ENCODE peak calls at places on chromosome 20, in four cellular contexts. One of them, this sample, is unnamed.
A peak's percentile ranks its signal among the peaks of the same experiment; 100 is the strongest.

GRCh38 chr20:16446246-16446645 is 127.0 kb downstream of the KIF16B start:
- DNase-seq in neural progenitor cell: no peak
- DNase-seq in H9: no peak
- DNase-seq in mammary epithelial cell: no peak
- DNase-seq in this sample: no peak

GRCh38 chr20:13277663-13278295 is 56.7 kb downstream of the ISM1 start:
- DNase-seq in neural progenitor cell: no peak
- DNase-seq in H9: no peak
- DNase-seq in mammary epithelial cell: no peak
- DNase-seq in this sample: no peak

GRCh38 chr20:46520976-46521579 is 7.7 kb upstream of the ZNF334 start:
- DNase-seq in neural progenitor cell: peak; percentile 83
- DNase-seq in H9: peak; percentile 88
- DNase-seq in mammary epithelial cell: peak; percentile 42
- DNase-seq in this sample: peak; percentile 83

GRCh38 chr20:53957421-53958172 is 112.8 kb downstream of the BCAS1 start:
- DNase-seq in neural progenitor cell: no peak
- DNase-seq in H9: no peak
- DNase-seq in mammary epithelial cell: no peak
- DNase-seq in this sample: no peak

GRCh38 chr20:53529658-53530057 is 64.0 kb downstream of the ZNF217 start:
- DNase-seq in neural progenitor cell: no peak
- DNase-seq in H9: no peak
- DNase-seq in mammary epithelial cell: no peak
- DNase-seq in this sample: no peak

GRCh38 chr20:41249371-41249770 is 68.2 kb downstream of the ZHX3 start:
- DNase-seq in neural progenitor cell: peak; percentile 19
- DNase-seq in H9: no peak
- DNase-seq in mammary epithelial cell: peak; percentile 78
- DNase-seq in this sample: no peak

GRCh38 chr20:52814371-52814770 is 157.8 kb upstream of the TSHZ2 start:
- DNase-seq in neural progenitor cell: no peak
- DNase-seq in H9: no peak
- DNase-seq in mammary epithelial cell: no peak
- DNase-seq in this sample: no peak

GRCh38 chr20:58623579-58624473 is 27.3 kb upstream of the STX16 start:
- DNase-seq in neural progenitor cell: no peak
- DNase-seq in H9: no peak
- DNase-seq in mammary epithelial cell: peak; percentile 92
- DNase-seq in this sample: no peak

GRCh38 chr20:4788314-4788713 is 66.6 kb downstream of the PRND start:
- DNase-seq in neural progenitor cell: no peak
- DNase-seq in H9: no peak
- DNase-seq in mammary epithelial cell: no peak
- DNase-seq in this sample: no peak

GRCh38 chr20:44642203-44643153 is 9.0 kb downstream of the ADA start:
- DNase-seq in neural progenitor cell: peak; percentile 29
- DNase-seq in H9: peak; percentile 79
- DNase-seq in mammary epithelial cell: peak; percentile 82
- DNase-seq in this sample: no peak

GRCh38 chr20:3194617-3195280 is 9.7 kb downstream of the DDRGK1 start:
- DNase-seq in neural progenitor cell: no peak
- DNase-seq in H9: no peak
- DNase-seq in mammary epithelial cell: no peak
- DNase-seq in this sample: no peak

GRCh38 chr20:18628330-18628941 is 40.6 kb downstream of the DTD1 start:
- DNase-seq in neural progenitor cell: peak; percentile 51
- DNase-seq in H9: peak; percentile 78
- DNase-seq in mammary epithelial cell: peak; percentile 8
- DNase-seq in this sample: peak; percentile 49

GRCh38 chr20:3744806-3745685 is 12.6 kb downstream of the HSPA12B start:
- DNase-seq in neural progenitor cell: peak; percentile 95
- DNase-seq in H9: peak; percentile 98
- DNase-seq in mammary epithelial cell: peak; percentile 77
- DNase-seq in this sample: peak; percentile 92

GRCh38 chr20:54208492-54209044 is 681 bp downstream of the PFDN4 start:
- DNase-seq in neural progenitor cell: peak; percentile 38
- DNase-seq in H9: no peak
- DNase-seq in mammary epithelial cell: peak; percentile 65
- DNase-seq in this sample: peak; percentile 70

GRCh38 chr20:10949930-10950783 is 276.4 kb upstream of the JAG1 start:
- DNase-seq in neural progenitor cell: no peak
- DNase-seq in H9: no peak
- DNase-seq in mammary epithelial cell: no peak
- DNase-seq in this sample: no peak

GRCh38 chr20:46698788-46699187 is 9.5 kb upstream of the TP53RK start:
- DNase-seq in neural progenitor cell: no peak
- DNase-seq in H9: no peak
- DNase-seq in mammary epithelial cell: no peak
- DNase-seq in this sample: no peak

GRCh38 chr20:50447817-50448216 is 62.4 kb upstream of the PTPN1 start:
- DNase-seq in neural progenitor cell: no peak
- DNase-seq in H9: no peak
- DNase-seq in mammary epithelial cell: no peak
- DNase-seq in this sample: no peak

GRCh38 chr20:16001286-16001685 is 572.0 kb downstream of the KIF16B start:
- DNase-seq in neural progenitor cell: no peak
- DNase-seq in H9: no peak
- DNase-seq in mammary epithelial cell: no peak
- DNase-seq in this sample: no peak

GRCh38 chr20:2692036-2692885 is at the start of gene EBF4:
- DNase-seq in neural progenitor cell: peak; percentile 78
- DNase-seq in H9: peak; percentile 52
- DNase-seq in mammary epithelial cell: peak; percentile 7
- DNase-seq in this sample: no peak

GRCh38 chr20:44644384-44645131 is 6.9 kb downstream of the ADA start:
- DNase-seq in neural progenitor cell: no peak
- DNase-seq in H9: no peak
- DNase-seq in mammary epithelial cell: no peak
- DNase-seq in this sample: peak; percentile 54

GRCh38 chr20:41136336-41136694 is 1.0 kb upstream of the PLCG1 start:
- DNase-seq in neural progenitor cell: no peak
- DNase-seq in H9: no peak
- DNase-seq in mammary epithelial cell: no peak
- DNase-seq in this sample: peak; percentile 55

GRCh38 chr20:47359533-47360206 is 3.2 kb upstream of the ZMYND8 start:
- DNase-seq in neural progenitor cell: no peak
- DNase-seq in H9: no peak
- DNase-seq in mammary epithelial cell: no peak
- DNase-seq in this sample: peak; percentile 50

GRCh38 chr20:58495623-58496428 is 19.4 kb downstream of the APCDD1L start:
- DNase-seq in neural progenitor cell: no peak
- DNase-seq in H9: peak; percentile 0
- DNase-seq in mammary epithelial cell: no peak
- DNase-seq in this sample: no peak

GRCh38 chr20:52572687-52573086 is 381.1 kb upstream of the ZFP64 start:
- DNase-seq in neural progenitor cell: no peak
- DNase-seq in H9: no peak
- DNase-seq in mammary epithelial cell: no peak
- DNase-seq in this sample: no peak

GRCh38 chr20:47011984-47012383 is 117.3 kb downstream of the EYA2 start:
- DNase-seq in neural progenitor cell: no peak
- DNase-seq in H9: no peak
- DNase-seq in mammary epithelial cell: no peak
- DNase-seq in this sample: no peak

GRCh38 chr20:22805219-22805618 is 220.8 kb upstream of the FOXA2 start:
- DNase-seq in neural progenitor cell: no peak
- DNase-seq in H9: peak; percentile 40
- DNase-seq in mammary epithelial cell: peak; percentile 89
- DNase-seq in this sample: no peak

GRCh38 chr20:22861231-22861980 is 173.7 kb upstream of the SSTR4 start:
- DNase-seq in neural progenitor cell: no peak
- DNase-seq in H9: no peak
- DNase-seq in mammary epithelial cell: no peak
- DNase-seq in this sample: no peak

GRCh38 chr20:44012466-44013226 is 98.0 kb downstream of the TOX2 start:
- DNase-seq in neural progenitor cell: no peak
- DNase-seq in H9: peak; percentile 5
- DNase-seq in mammary epithelial cell: no peak
- DNase-seq in this sample: no peak

GRCh38 chr20:53869466-53870258 is 200.7 kb downstream of the BCAS1 start:
- DNase-seq in neural progenitor cell: peak; percentile 87
- DNase-seq in H9: peak; percentile 80
- DNase-seq in mammary epithelial cell: peak; percentile 81
- DNase-seq in this sample: peak; percentile 70

GRCh38 chr20:48026981-48027592 is 241.8 kb upstream of the SULF2 start:
- DNase-seq in neural progenitor cell: no peak
- DNase-seq in H9: no peak
- DNase-seq in mammary epithelial cell: no peak
- DNase-seq in this sample: no peak

GRCh38 chr20:44761423-44761822 is 15.8 kb downstream of the KCNK15 start:
- DNase-seq in neural progenitor cell: no peak
- DNase-seq in H9: no peak
- DNase-seq in mammary epithelial cell: no peak
- DNase-seq in this sample: no peak

GRCh38 chr20:50130995-50131394 is 18.0 kb upstream of the UBE2V1 start:
- DNase-seq in neural progenitor cell: no peak
- DNase-seq in H9: no peak
- DNase-seq in mammary epithelial cell: no peak
- DNase-seq in this sample: no peak

GRCh38 chr20:31857861-31858835 is 12.2 kb downstream of the DUSP15 start:
- DNase-seq in neural progenitor cell: no peak
- DNase-seq in H9: no peak
- DNase-seq in mammary epithelial cell: no peak
- DNase-seq in this sample: no peak

GRCh38 chr20:40512567-40512966 is 176.5 kb downstream of the MAFB start:
- DNase-seq in neural progenitor cell: no peak
- DNase-seq in H9: no peak
- DNase-seq in mammary epithelial cell: no peak
- DNase-seq in this sample: no peak

GRCh38 chr20:63885264-63886053 is 9.5 kb upstream of the DNAJC5 start:
- DNase-seq in neural progenitor cell: no peak
- DNase-seq in H9: no peak
- DNase-seq in mammary epithelial cell: peak; percentile 52
- DNase-seq in this sample: no peak

GRCh38 chr20:36825374-36826104 is 50.4 kb upstream of the TLDC2 start:
- DNase-seq in neural progenitor cell: peak; percentile 34
- DNase-seq in H9: no peak
- DNase-seq in mammary epithelial cell: no peak
- DNase-seq in this sample: no peak
- H4K20me1 ChIP-seq in neural progenitor cell: no peaks in the 10 kb centered on the region
- H4K20me1 ChIP-seq in H9: no peaks in the 10 kb centered on the region
- H4K20me1 ChIP-seq in mammary epithelial cell: no peaks in the 10 kb centered on the region
- H4K20me1 ChIP-seq in this sample: peaks cover 3% of the 10 kb centered on the region

GRCh38 chr20:34704177-34705007 is at the start of gene TP53INP2:
- DNase-seq in neural progenitor cell: peak; percentile 95
- DNase-seq in H9: peak; percentile 93
- DNase-seq in mammary epithelial cell: peak; percentile 69
- DNase-seq in this sample: peak; percentile 95

GRCh38 chr20:34705008-34705382 is 851 bp downstream of the TP53INP2 start:
- DNase-seq in neural progenitor cell: peak; percentile 6
- DNase-seq in H9: no peak
- DNase-seq in mammary epithelial cell: no peak
- DNase-seq in this sample: peak; percentile 65

GRCh38 chr20:34703573-34704176 is 469 bp upstream of the TP53INP2 start:
- DNase-seq in neural progenitor cell: peak; percentile 33
- DNase-seq in H9: no peak
- DNase-seq in mammary epithelial cell: peak; percentile 40
- DNase-seq in this sample: peak; percentile 59

GRCh38 chr20:34701405-34702085 is 2.6 kb upstream of the TP53INP2 start:
- DNase-seq in neural progenitor cell: no peak
- DNase-seq in H9: no peak
- DNase-seq in mammary epithelial cell: no peak
- DNase-seq in this sample: no peak

DNA sequence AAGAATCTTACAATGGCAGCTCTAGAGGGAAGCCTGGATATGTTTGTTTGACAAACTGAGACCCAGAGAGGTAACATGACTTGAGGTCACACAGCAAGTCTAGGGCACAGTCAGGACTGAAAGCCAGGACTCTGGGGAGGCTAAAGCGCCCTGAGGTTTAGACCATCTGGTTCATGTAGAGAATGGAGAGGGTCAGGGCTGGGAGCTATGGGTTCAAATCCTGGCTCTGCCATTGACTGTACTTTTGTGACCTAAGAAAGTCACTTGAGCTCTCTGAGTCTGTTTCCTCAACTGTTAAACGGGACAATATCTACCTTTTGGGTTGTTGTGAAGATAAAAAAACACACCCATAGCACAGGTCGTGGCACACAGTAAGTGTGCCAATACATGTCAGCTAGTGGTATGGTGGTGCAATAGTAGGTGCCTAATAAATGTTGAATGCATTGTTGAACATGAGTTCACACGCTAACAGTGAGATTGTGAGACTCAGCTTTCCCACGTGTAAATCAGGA is 1.0 kb upstream of the TP53INP2 start:
- DNase-seq in neural progenitor cell: no peak
- DNase-seq in H9: no peak
- DNase-seq in mammary epithelial cell: no peak
- DNase-seq in this sample: no peak
- H3K9ac ChIP-seq in neural progenitor cell: no peak overlapping the region
- H3K9ac ChIP-seq in H9: no peak overlapping the region
- H3K9ac ChIP-seq in mammary epithelial cell: peak overlapping the region; percentile 59
- H3K9ac ChIP-seq in this sample: peak overlapping the region; percentile 76

GRCh38 chr20:33545763-33546162 is 55.9 kb downstream of the CBFA2T2 start:
- DNase-seq in neural progenitor cell: no peak
- DNase-seq in H9: no peak
- DNase-seq in mammary epithelial cell: no peak
- DNase-seq in this sample: no peak
- H4K20me1 ChIP-seq in neural progenitor cell: no peaks in the 10 kb centered on the region
- H4K20me1 ChIP-seq in H9: no peaks in the 10 kb centered on the region
- H4K20me1 ChIP-seq in mammary epithelial cell: no peaks in the 10 kb centered on the region
- H4K20me1 ChIP-seq in this sample: no peaks in the 10 kb centered on the region

DNA sequence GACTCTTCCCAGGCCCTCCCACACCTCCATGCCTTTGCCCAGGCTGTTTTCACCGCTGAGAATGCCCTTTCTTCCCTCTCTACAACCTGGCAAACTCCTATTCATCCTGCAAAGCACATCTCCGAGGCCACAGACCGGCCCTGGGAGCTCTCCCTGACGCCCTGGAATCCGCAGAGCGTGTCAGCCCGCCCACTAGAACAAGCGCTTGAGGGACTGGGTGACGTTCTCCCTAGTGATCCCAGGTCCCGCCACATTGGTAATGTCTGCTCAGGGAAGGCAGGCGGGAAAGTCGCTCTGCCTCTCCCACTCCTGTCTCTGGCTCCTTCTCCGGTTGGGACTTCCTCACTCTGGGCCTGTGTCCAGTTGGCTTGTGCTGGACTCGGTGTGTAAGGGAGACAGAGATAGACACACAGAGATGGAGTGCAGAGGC is 61.6 kb downstream of the SRC start:
- DNase-seq in neural progenitor cell: peak; percentile 41
- DNase-seq in H9: no peak
- DNase-seq in mammary epithelial cell: no peak
- DNase-seq in this sample: no peak
- H3K9ac ChIP-seq in neural progenitor cell: no peak overlapping the region
- H3K9ac ChIP-seq in H9: no peak overlapping the region
- H3K9ac ChIP-seq in mammary epithelial cell: no peak overlapping the region
- H3K9ac ChIP-seq in this sample: no peak overlapping the region

GRCh38 chr20:62001178-62001715 is 64.4 kb downstream of the TAF4 start:
- DNase-seq in neural progenitor cell: no peak
- DNase-seq in H9: no peak
- DNase-seq in mammary epithelial cell: no peak
- DNase-seq in this sample: no peak
- H4K20me1 ChIP-seq in neural progenitor cell: peaks cover 4% of the 10 kb centered on the region
- H4K20me1 ChIP-seq in H9: no peaks in the 10 kb centered on the region
- H4K20me1 ChIP-seq in mammary epithelial cell: no peaks in the 10 kb centered on the region
- H4K20me1 ChIP-seq in this sample: no peaks in the 10 kb centered on the region